ENCODE peak calls at places on chromosomes 2 and 18, in seven cellular contexts. V is GM23338, G is A673, P is neural progenitor cell, I is K562, U is GM23248, O is HepG2. M is an unnamed sample.
A peak's percentile ranks its signal among the peaks of the same experiment; 100 is the strongest.

GRCh38 chr2:96391153-96391827 is 55.7 kb downstream of the NCAPH start:
- DNase-seq in P (no peak), O (no peak), V (no peak), U (no peak), G (no peak), I (no peak), M (no peak)

GRCh38 chr2:238970553-238971081 is 122.7 kb downstream of the TWIST2 start:
- DNase-seq in G (peak; percentile 33), I (peak; percentile 69), U (peak; percentile 72), P (peak; percentile 73), V (peak; percentile 75), O (peak; percentile 58), M (peak; percentile 74)

GRCh38 chr18:27954226-27954625 is 222.7 kb downstream of the CDH2 start:
- DNase-seq in O (no peak), V (no peak), G (no peak), U (peak; percentile 76), I (no peak), P (peak; percentile 22), M (peak; percentile 13)

GRCh38 chr2:152403395-152403794 is 68.4 kb downstream of the FMNL2 start:
- DNase-seq in G (no peak), O (no peak), I (no peak), U (no peak), V (no peak), P (no peak), M (no peak)

GRCh38 chr18:30862900-30863299 is 179.6 kb downstream of the DSC3 start:
- DNase-seq in V (no peak), U (no peak), G (no peak), O (no peak), P (no peak), I (no peak), M (no peak)

GRCh38 chr18:61893304-61893970 is 630 bp upstream of the RNF152 start:
- DNase-seq in U (peak; percentile 78), P (peak; percentile 81), V (peak; percentile 59), G (peak; percentile 47), O (no peak), I (peak; percentile 14), M (no peak)

GRCh38 chr2:48471048-48471474 is 58.9 kb upstream of the STON1 start:
- DNase-seq in P (peak; percentile 75), O (peak; percentile 69), G (peak; percentile 79), V (peak; percentile 87), I (peak; percentile 26), U (peak; percentile 57), M (peak; percentile 84)

GRCh38 chr18:10379511-10379910 is 74.9 kb upstream of the APCDD1 start:
- DNase-seq in V (no peak), P (no peak), I (no peak), U (peak; percentile 77), G (no peak), O (no peak), M (peak; percentile 6)

GRCh38 chr2:175156534-175156933 is 11.5 kb downstream of the ATF2 start:
- DNase-seq in O (no peak), P (peak; percentile 6), G (no peak), V (peak; percentile 45), U (no peak), I (no peak), M (no peak)

GRCh38 chr2:179860255-179861026 is 971 bp downstream of the ZNF385B start:
- DNase-seq in P (peak; percentile 30), U (peak; percentile 23), I (no peak), G (no peak), O (no peak), V (peak; percentile 73), M (no peak)

GRCh38 chr2:169619946-169620345 is 35.8 kb downstream of the PPIG start:
- DNase-seq in I (no peak), P (no peak), V (no peak), U (peak; percentile 6), G (no peak), O (no peak), M (no peak)

GRCh38 chr2:128547667-128548066 is 229.0 kb upstream of the HS6ST1 start:
- DNase-seq in O (no peak), V (no peak), U (no peak), P (no peak), G (no peak), I (no peak), M (no peak)

GRCh38 chr2:241545113-241545512 is 13.4 kb upstream of the BOK start:
- DNase-seq in I (no peak), O (no peak), P (no peak), U (peak; percentile 80), V (no peak), G (peak; percentile 75), M (no peak)

GRCh38 chr2:23713352-23713751 is 213.6 kb downstream of the ATAD2B start:
- DNase-seq in U (no peak), O (no peak), V (no peak), P (no peak), G (no peak), I (no peak), M (no peak)

GRCh38 chr18:48932822-48933510 is 17.8 kb downstream of the SMAD7 start:
- DNase-seq in G (no peak), P (no peak), U (peak; percentile 64), I (peak; percentile 74), O (no peak), V (no peak), M (no peak)

GRCh38 chr2:109085912-109086742 is 42.9 kb upstream of the SH3RF3 start:
- DNase-seq in V (no peak), I (no peak), G (no peak), P (no peak), O (no peak), U (no peak), M (no peak)

GRCh38 chr2:54763636-54764291 is 40.3 kb downstream of the EML6 start:
- DNase-seq in I (peak; percentile 40), U (no peak), P (peak; percentile 47), O (no peak), V (peak; percentile 65), G (peak; percentile 43), M (no peak)

GRCh38 chr18:23238152-23238531 is 102.9 kb downstream of the CABLES1 start:
- DNase-seq in O (no peak), G (no peak), I (peak; percentile 42), V (no peak), U (peak; percentile 95), P (no peak), M (no peak)

GRCh38 chr2:212618636-212619035 is 80.0 kb upstream of the ERBB4 start:
- DNase-seq in V (no peak), P (no peak), G (no peak), O (no peak), I (no peak), U (peak; percentile 78), M (peak; percentile 93)

GRCh38 chr18:60936101-60936500 is 397.1 kb upstream of the CDH20 start:
- DNase-seq in V (no peak), U (no peak), G (no peak), P (no peak), O (no peak), I (no peak), M (no peak)

GRCh38 chr2:127465258-127465657 is 47.0 kb downstream of the PROC start:
- DNase-seq in V (no peak), P (no peak), I (no peak), O (no peak), U (no peak), G (no peak), M (no peak)

GRCh38 chr18:52156166-52156565 is 183.8 kb upstream of the DCC start:
- DNase-seq in U (no peak), O (no peak), I (no peak), G (no peak), V (no peak), P (no peak), M (peak; percentile 26)

GRCh38 chr2:40544072-40544471 is 92.2 kb upstream of the SLC8A1 start:
- DNase-seq in V (no peak), U (no peak), O (no peak), G (no peak), P (no peak), I (no peak), M (no peak)

GRCh38 chr2:39510087-39510486 is 73.0 kb upstream of the MAP4K3 start:
- DNase-seq in I (no peak), P (no peak), U (no peak), G (no peak), O (no peak), V (no peak), M (no peak)

GRCh38 chr2:26363323-26363722 is 16.7 kb upstream of the ADGRF3 start:
- DNase-seq in P (no peak), I (no peak), V (no peak), G (no peak), O (peak; percentile 64), U (peak; percentile 57), M (peak; percentile 75)

GRCh38 chr2:119723121-119723635 is 36.5 kb upstream of the PTPN4 start:
- DNase-seq in G (no peak), O (no peak), I (no peak), V (no peak), U (no peak), P (peak; percentile 26), M (no peak)

GRCh38 chr2:14633031-14633430 is 514 bp downstream of the LRATD1 start:
- DNase-seq in P (peak; percentile 28), O (no peak), V (peak; percentile 30), G (no peak), I (no peak), U (no peak), M (peak; percentile 33)
- TF ChIP-seq EZH2 in P (no peak), O (no peak), V (peak; percentile 70), G (no peak), I (no peak), U (no peak), M (no peak)

DNA sequence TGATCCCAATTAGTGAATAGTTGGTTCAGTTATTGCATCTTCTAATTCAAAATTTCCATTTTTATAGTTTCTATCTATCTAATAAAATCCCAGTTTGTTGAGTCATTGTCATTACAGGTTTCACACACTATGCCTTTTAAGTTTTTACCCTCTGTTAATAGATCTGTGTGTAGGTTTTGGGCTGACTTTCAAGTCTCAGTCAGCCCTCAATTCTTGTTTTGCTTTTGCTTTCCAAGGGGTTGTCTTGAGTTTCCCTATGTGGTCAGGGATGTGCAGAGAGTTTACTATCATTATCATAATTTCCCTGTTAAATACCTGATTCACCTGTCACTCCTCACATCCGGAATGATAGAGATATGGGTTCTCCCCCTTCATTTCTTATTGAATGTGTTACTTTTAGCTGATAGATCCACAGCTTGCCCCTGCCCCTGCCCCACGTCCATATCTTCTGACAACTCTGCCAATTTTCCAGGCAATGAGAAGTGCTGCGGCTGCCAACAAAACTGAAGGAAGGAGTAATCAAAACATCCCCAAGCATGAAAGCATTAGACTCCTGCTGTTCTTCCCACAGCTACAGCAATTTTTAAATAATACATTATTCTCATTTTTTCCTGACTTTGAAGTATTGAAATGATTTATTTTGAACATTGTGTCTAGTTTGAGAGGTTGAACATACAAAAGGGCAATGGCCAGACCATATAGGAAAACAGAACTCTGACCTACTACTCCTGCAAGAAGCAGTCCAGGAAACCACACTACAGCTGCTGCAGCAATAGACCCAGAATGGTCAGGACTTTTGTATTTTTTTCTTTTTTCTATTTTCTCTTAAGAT is 1064.7 kb downstream of the SUCLG1 start:
- DNase-seq in O (no peak), P (no peak), V (no peak), I (no peak), U (no peak), G (no peak), M (no peak)
- TF ChIP-seq EZH2 in O (no peak), P (no peak), V (no peak), I (no peak), U (no peak), G (no peak), M (no peak)

GRCh38 chr18:2707559-2708168 is 52.1 kb downstream of the SMCHD1 start:
- DNase-seq in U (no peak), P (no peak), I (no peak), O (no peak), G (no peak), V (no peak), M (no peak)
- TF ChIP-seq EZH2 in U (no peak), P (no peak), I (no peak), O (no peak), G (no peak), V (no peak), M (no peak)

GRCh38 chr2:19351914-19352697 is 6.3 kb downstream of the OSR1 start:
- DNase-seq in I (no peak), P (peak; percentile 54), U (no peak), G (no peak), O (no peak), V (peak; percentile 49), M (no peak)
- TF ChIP-seq EZH2 in I (no peak), P (peak; percentile 72), U (no peak), G (no peak), O (no peak), V (peak; percentile 92), M (no peak)

M was measured in PC-3.